ENCODE peak calls at places on chromosome 12, in nine cellular contexts. X is B cell, V is kidney epithelial cell, I is astrocyte, W is nephron progenitor cell, A is GM20000, E is psoas muscle, S is astrocyte of the spinal cord, T is esophagus muscularis mucosa. M is an unnamed sample.
A peak's percentile ranks its signal among the peaks of the same experiment; 100 is the strongest.

GRCh38 chr12:29771165-29771564 is 12.6 kb downstream of the TMTC1 start:
- DNase-seq in X (no peak), V (no peak), I (no peak), W (no peak), A (no peak), E (no peak), S (no peak), T (no peak), M (no peak)

GRCh38 chr12:122422769-122423257 is 344 bp upstream of the CLIP1 start:
- DNase-seq in X (peak; percentile 32), V (no peak), I (peak; percentile 62), W (no peak), A (peak; percentile 39), E (peak; percentile 57), S (peak; percentile 64), T (no peak), M (no peak)

GRCh38 chr12:96487214-96487613 is 2.2 kb upstream of the CFAP54 start:
- DNase-seq in X (no peak), V (no peak), I (peak; percentile 89), W (no peak), A (no peak), E (no peak), S (peak; percentile 77), T (no peak), M (no peak)

GRCh38 chr12:109648446-109648980 is 65.1 kb upstream of the FAM222A start:
- DNase-seq in X (no peak), V (no peak), I (no peak), W (peak; percentile 37), A (no peak), E (no peak), S (no peak), T (no peak), M (no peak)

GRCh38 chr12:66405395-66405794 is 103.1 kb downstream of the HELB start:
- DNase-seq in X (no peak), V (no peak), I (peak; percentile 52), W (no peak), A (no peak), E (no peak), S (peak; percentile 53), T (no peak), M (no peak)

GRCh38 chr12:85007836-85008235 is 28.2 kb downstream of the TSPAN19 start:
- DNase-seq in X (no peak), V (no peak), I (no peak), W (no peak), A (no peak), E (no peak), S (peak; percentile 14), T (no peak), M (no peak)

GRCh38 chr12:122789637-122790036 is 15.3 kb downstream of the CCDC62 start:
- DNase-seq in X (no peak), V (no peak), I (no peak), W (no peak), A (no peak), E (no peak), S (no peak), T (no peak), M (no peak)

GRCh38 chr12:25655702-25656101 is 102.6 kb upstream of the LMNTD1 start:
- DNase-seq in X (no peak), V (no peak), I (no peak), W (no peak), A (no peak), E (no peak), S (no peak), T (no peak), M (no peak)

GRCh38 chr12:16369156-16369555 is 21.7 kb downstream of the MGST1 start:
- DNase-seq in X (no peak), V (no peak), I (no peak), W (no peak), A (no peak), E (no peak), S (no peak), T (no peak), M (no peak)

GRCh38 chr12:79547735-79548347 is 142.9 kb downstream of the PAWR start:
- DNase-seq in X (peak; percentile 42), V (no peak), I (peak; percentile 60), W (peak; percentile 46), A (peak; percentile 61), E (no peak), S (peak; percentile 76), T (no peak), M (peak; percentile 41)

GRCh38 chr12:50597200-50598195 is 92.7 kb downstream of the DIP2B start:
- DNase-seq in X (peak; percentile 41), V (peak; percentile 67), I (peak; percentile 89), W (no peak), A (peak; percentile 86), E (no peak), S (peak; percentile 77), T (no peak), M (peak; percentile 69)

GRCh38 chr12:109463776-109464175 is 13.3 kb downstream of the KCTD10 start:
- DNase-seq in X (no peak), V (no peak), I (no peak), W (no peak), A (no peak), E (peak; percentile 62), S (no peak), T (no peak), M (no peak)

GRCh38 chr12:92661269-92661668 is 41.5 kb upstream of the PLEKHG7 start:
- DNase-seq in X (no peak), V (no peak), I (no peak), W (no peak), A (no peak), E (no peak), S (no peak), T (peak; percentile 7), M (no peak)
- TF ChIP-seq CTCF in X (no peak), V (no peak), I (no peak), W (no peak), A (no peak), E (no peak), S (no peak), T (no peak), M (no peak)

GRCh38 chr12:30836656-30837445 is 82.1 kb upstream of the CAPRIN2 start:
- DNase-seq in X (no peak), V (no peak), I (no peak), W (no peak), A (no peak), E (no peak), S (no peak), T (no peak), M (no peak)

GRCh38 chr12:30840715-30841114 is 85.8 kb upstream of the TSPAN11 start:
- DNase-seq in X (no peak), V (no peak), I (no peak), W (no peak), A (no peak), E (no peak), S (no peak), T (no peak), M (no peak)

GRCh38 chr12:30837595-30837994 is 82.8 kb upstream of the CAPRIN2 start:
- DNase-seq in X (no peak), V (no peak), I (no peak), W (no peak), A (no peak), E (no peak), S (no peak), T (no peak), M (no peak)

GRCh38 chr12:30843211-30843610 is 83.3 kb upstream of the TSPAN11 start:
- DNase-seq in X (no peak), V (no peak), I (no peak), W (no peak), A (no peak), E (no peak), S (no peak), T (no peak), M (no peak)

GRCh38 chr12:30839643-30840190 is 85.0 kb upstream of the CAPRIN2 start:
- DNase-seq in X (no peak), V (no peak), I (no peak), W (no peak), A (no peak), E (no peak), S (no peak), T (no peak), M (no peak)
- TF ChIP-seq CTCF in X (no peak), V (no peak), I (no peak), W (no peak), A (no peak), E (no peak), S (no peak), T (no peak), M (no peak)

DNA sequence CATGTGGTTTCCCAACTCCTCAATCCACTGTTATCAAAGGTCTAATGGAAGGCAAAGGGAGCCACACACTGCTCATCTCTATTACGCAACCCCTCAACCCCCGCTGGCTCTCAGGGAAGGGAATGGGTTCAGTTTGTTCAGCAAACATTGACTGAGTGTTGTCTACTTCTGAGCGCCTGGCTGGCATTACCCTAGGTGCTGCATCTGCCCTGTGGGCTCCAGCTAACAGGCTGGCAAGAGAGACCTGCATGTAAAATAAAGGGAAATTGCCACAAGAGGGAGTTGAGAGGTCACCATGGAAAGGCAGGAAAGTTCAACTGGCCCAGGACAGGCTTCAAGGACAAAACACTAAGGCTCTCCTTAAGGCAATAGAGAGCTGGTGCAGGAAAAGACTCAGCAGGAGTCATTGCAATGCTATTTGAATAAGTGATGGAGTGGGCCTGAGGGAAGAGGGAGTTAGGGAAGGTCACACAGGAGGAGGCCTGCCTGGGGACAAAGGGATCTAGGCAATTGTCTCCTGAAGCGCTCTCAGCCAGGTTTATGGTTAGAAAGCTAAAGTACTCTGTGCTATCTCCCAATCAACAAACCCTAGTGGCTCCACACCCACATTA is 5.5 kb upstream of the ZNF740 start:
- DNase-seq in X (no peak), V (no peak), I (peak; percentile 6), W (no peak), A (no peak), E (no peak), S (no peak), T (no peak), M (peak; percentile 24)
- TF ChIP-seq CTCF in X (no peak), V (peak; percentile 25), I (no peak), W (peak; percentile 14), A (no peak), E (no peak), S (peak; percentile 29), T (no peak), M (peak; percentile 18)

GRCh38 chr12:74119811-74120362 is 417.7 kb upstream of the ATXN7L3B start:
- DNase-seq in X (no peak), V (no peak), I (no peak), W (no peak), A (no peak), E (no peak), S (peak; percentile 18), T (no peak), M (no peak)

DNA sequence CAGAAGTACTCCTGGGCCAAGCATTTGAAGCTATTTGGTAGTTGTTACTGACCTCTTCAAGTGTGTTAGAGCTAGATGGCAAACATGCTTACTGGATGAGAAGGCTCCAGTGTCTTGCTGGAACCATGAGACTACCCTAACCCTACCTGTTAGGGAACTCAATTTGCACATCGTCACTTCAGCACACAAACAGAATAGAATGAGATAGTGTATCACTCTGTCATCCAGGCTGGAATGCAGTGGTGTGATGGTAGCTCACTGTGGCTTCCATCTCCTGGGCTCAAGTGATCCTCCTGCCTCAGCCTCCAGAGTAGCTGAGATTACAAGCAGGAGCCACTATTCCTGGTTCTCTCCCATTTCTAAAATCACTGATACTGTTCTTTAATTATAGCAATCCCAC is 417.0 kb upstream of the ATXN7L3B start:
- DNase-seq in X (no peak), V (no peak), I (no peak), W (no peak), A (no peak), E (no peak), S (no peak), T (no peak), M (no peak)
- TF ChIP-seq CTCF in X (no peak), V (no peak), I (no peak), W (no peak), A (no peak), E (no peak), S (no peak), T (no peak), M (no peak)